ENCODE peak calls at places on chromosomes 16 and 17, in five cellular contexts. Y is A549, R is K562, D is endothelial cell of umbilical vein, X is HepG2. L is an unnamed sample. For H3K4me1, the result is how much of the 10 kb centered on the place peaks cover.

GRCh38 chr16:4944333-4945281 is 7.7 kb upstream of the PPL start:
- DNase-seq in Y (peak), R (peak), D (peak), X (peak), L (peak)

GRCh38 chr17:28612936-28613872 is 781 bp downstream of the RSKR start:
- DNase-seq in Y (peak), R (peak), D (peak), X (peak), L (peak)

GRCh38 chr17:76491271-76492184 is 9.7 kb downstream of the RHBDF2 start:
- DNase-seq in Y (no peak), R (peak), D (no peak), X (no peak), L (no peak)

GRCh38 chr16:16014329-16015224 is 65.2 kb downstream of the ABCC1 start:
- DNase-seq in Y (peak), R (no peak), D (peak), X (peak), L (no peak)

GRCh38 chr17:79746955-79747507 is 16.3 kb downstream of the ENPP7 start:
- DNase-seq in Y (no peak), R (no peak), D (no peak), X (no peak), L (peak)

GRCh38 chr16:72138064-72138572 is 33.8 kb downstream of the PMFBP1 start:
- DNase-seq in Y (no peak), R (no peak), D (no peak), X (no peak), L (no peak)

GRCh38 chr16:70756071-70756470 is 44.9 kb downstream of the VAC14 start:
- DNase-seq in Y (no peak), R (no peak), D (no peak), X (no peak), L (no peak)

GRCh38 chr17:76517638-76518038 is 16.4 kb upstream of the RHBDF2 start:
- DNase-seq in Y (no peak), R (no peak), D (no peak), X (peak), L (no peak)

GRCh38 chr16:1619976-1620375 is 7.8 kb downstream of the CRAMP1 start:
- DNase-seq in Y (no peak), R (no peak), D (no peak), X (no peak), L (no peak)

GRCh38 chr17:45905812-45906211 is 11.5 kb downstream of the MAPT start:
- DNase-seq in Y (no peak), R (no peak), D (no peak), X (no peak), L (no peak)

GRCh38 chr17:38456031-38456815 is 28.0 kb downstream of the ARHGAP23 start:
- DNase-seq in Y (peak), R (no peak), D (peak), X (no peak), L (no peak)

GRCh38 chr17:81993726-81994592 is 16.5 kb downstream of the ASPSCR1 start:
- DNase-seq in Y (no peak), R (no peak), D (no peak), X (peak), L (peak)

GRCh38 chr16:57111420-57111819 is 19.0 kb downstream of the CPNE2 start:
- DNase-seq in Y (no peak), R (no peak), D (no peak), X (no peak), L (no peak)

GRCh38 chr16:84673203-84673535 is 24.9 kb downstream of the KLHL36 start:
- DNase-seq in Y (no peak), R (no peak), D (no peak), X (no peak), L (no peak)

GRCh38 chr17:11855306-11855705 is 142.0 kb downstream of the ZNF18 start:
- DNase-seq in Y (no peak), R (no peak), D (no peak), X (no peak), L (no peak)

GRCh38 chr17:81961087-81961514 is at the start of gene NOTUM:
- DNase-seq in Y (peak), R (peak), D (no peak), X (peak), L (no peak)

GRCh38 chr16:79770244-79771064 is 169.9 kb upstream of the MAF start:
- DNase-seq in Y (peak), R (peak), D (peak), X (peak), L (peak)

GRCh38 chr17:4968166-4968915 is 724 bp upstream of the SPAG7 start:
- DNase-seq in Y (peak), R (peak), D (no peak), X (no peak), L (no peak)

GRCh38 chr16:83813818-83814653 is 6.3 kb downstream of the HSBP1 start:
- DNase-seq in Y (peak), R (no peak), D (peak), X (peak), L (no peak)

GRCh38 chr17:41535764-41536481 is 7.8 kb upstream of the KRT19 start:
- DNase-seq in Y (no peak), R (no peak), D (no peak), X (no peak), L (no peak)

GRCh38 chr16:67544329-67544841 is 15.8 kb downstream of the RIPOR1 start:
- DNase-seq in Y (no peak), R (no peak), D (no peak), X (no peak), L (no peak)

GRCh38 chr17:74796211-74796610 is 20.1 kb upstream of the NAT9 start:
- DNase-seq in Y (no peak), R (no peak), D (no peak), X (no peak), L (no peak)

GRCh38 chr17:79978545-79978852 is 57.2 kb downstream of the TBC1D16 start:
- DNase-seq in Y (no peak), R (no peak), D (peak), X (no peak), L (no peak)

GRCh38 chr16:57024894-57025680 is 35.7 kb downstream of the NLRC5 start:
- DNase-seq in Y (no peak), R (no peak), D (no peak), X (no peak), L (no peak)

GRCh38 chr16:83393196-83393981 is 414.4 kb upstream of the HSBP1 start:
- DNase-seq in Y (no peak), R (peak), D (no peak), X (no peak), L (no peak)

GRCh38 chr16:88503374-88503770 is 50.3 kb downstream of the ZFPM1 start:
- DNase-seq in Y (no peak), R (no peak), D (peak), X (no peak), L (no peak)

GRCh38 chr16:72474511-72475123 is 302.7 kb upstream of the PMFBP1 start:
- DNase-seq in Y (no peak), R (no peak), D (peak), X (peak), L (no peak)

GRCh38 chr17:36933174-36934143 is 3.8 kb upstream of the LHX1 start:
- DNase-seq in Y (no peak), R (no peak), D (no peak), X (no peak), L (no peak)

GRCh38 chr17:9266031-9266680 is 244.8 kb downstream of the NTN1 start:
- DNase-seq in Y (no peak), R (no peak), D (no peak), X (no peak), L (no peak)

GRCh38 chr17:77313831-77314230 is 173.1 kb downstream of the SEC14L1 start:
- DNase-seq in Y (no peak), R (no peak), D (no peak), X (no peak), L (no peak)

GRCh38 chr17:35284955-35285354 is 42.1 kb downstream of the SLFN5 start:
- DNase-seq in Y (no peak), R (no peak), D (no peak), X (no peak), L (no peak)

GRCh38 chr17:77615672-77616242 is 342.7 kb upstream of the TNRC6C start:
- DNase-seq in Y (no peak), R (no peak), D (no peak), X (no peak), L (no peak)

GRCh38 chr17:82985973-82986372 is 93.4 kb upstream of the METRNL start:
- DNase-seq in Y (no peak), R (no peak), D (peak), X (no peak), L (no peak)

GRCh38 chr16:20137909-20138308 is 64.2 kb upstream of the GPR139 start:
- DNase-seq in Y (no peak), R (no peak), D (no peak), X (no peak), L (no peak)

DNA sequence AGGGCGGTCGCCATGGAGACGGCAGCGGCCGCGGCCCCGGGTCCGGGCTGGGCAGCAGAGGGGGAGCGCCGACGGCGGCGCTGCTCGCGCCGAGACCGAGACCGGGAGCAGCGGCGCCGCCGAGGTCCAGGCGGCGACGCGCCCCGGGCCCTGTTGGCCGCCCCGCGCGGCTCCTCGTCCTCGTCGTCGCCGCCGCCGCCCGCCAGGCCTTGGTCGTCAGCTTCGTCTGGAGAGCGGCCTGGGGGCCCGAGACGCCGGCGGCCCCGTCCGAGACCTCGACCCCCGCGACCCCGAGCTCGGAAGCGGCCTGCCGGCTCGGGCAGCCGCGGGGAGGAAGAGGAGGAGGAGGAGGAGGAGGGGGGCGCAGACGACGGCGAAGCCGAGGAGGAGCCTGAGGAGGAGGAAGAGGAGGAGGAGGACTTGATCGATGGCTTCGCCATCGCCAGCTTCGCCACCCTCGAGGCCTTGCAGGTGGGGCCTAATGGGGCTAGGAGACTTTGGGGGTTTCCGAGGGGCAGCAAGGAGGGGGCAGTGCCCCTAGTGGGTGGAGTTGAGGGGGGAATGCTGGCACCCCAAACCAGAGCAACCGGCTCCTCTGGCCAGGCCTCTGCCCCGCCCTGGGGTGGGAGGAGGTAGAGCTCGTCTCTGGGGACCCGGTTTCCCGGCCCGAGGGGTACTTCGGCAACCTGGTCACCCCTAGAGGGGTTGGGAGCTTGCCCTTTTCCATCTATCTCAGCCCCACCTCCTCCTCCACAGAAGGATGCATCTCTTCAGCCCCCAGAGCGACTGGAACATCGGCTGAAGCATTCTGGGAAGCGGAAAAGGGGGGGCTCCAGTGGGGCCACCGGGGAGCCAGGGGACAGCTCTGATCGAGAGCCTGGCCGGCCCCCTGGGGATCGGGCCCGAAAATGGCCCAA is 1.5 kb downstream of the FBRS start:
- DNase-seq in Y (no peak), R (peak), D (peak), X (no peak), L (no peak)
- H3K4me1 ChIP-seq in Y (under half), R (half or more), D (under half), X (under half), L (under half)

GRCh38 chr17:72876413-72876812 is 216.1 kb downstream of the SLC39A11 start:
- DNase-seq in Y (no peak), R (no peak), D (no peak), X (no peak), L (no peak)

GRCh38 chr17:72865954-72866353 is 226.5 kb downstream of the SLC39A11 start:
- DNase-seq in Y (no peak), R (no peak), D (no peak), X (no peak), L (no peak)

GRCh38 chr17:72870437-72870985 is 222.0 kb downstream of the SLC39A11 start:
- DNase-seq in Y (no peak), R (no peak), D (no peak), X (no peak), L (no peak)
- TF ChIP-seq JUN in Y (no peak), R (no peak), D (no peak), X (no peak), L (no peak)

GRCh38 chr16:49854227-49855203 is 1.4 kb downstream of the ZNF423 start:
- DNase-seq in Y (peak), R (no peak), D (peak), X (no peak), L (no peak)
- H3K4me1 ChIP-seq in Y (under half), R (under half), D (under half), X (under half), L (under half)

DNA sequence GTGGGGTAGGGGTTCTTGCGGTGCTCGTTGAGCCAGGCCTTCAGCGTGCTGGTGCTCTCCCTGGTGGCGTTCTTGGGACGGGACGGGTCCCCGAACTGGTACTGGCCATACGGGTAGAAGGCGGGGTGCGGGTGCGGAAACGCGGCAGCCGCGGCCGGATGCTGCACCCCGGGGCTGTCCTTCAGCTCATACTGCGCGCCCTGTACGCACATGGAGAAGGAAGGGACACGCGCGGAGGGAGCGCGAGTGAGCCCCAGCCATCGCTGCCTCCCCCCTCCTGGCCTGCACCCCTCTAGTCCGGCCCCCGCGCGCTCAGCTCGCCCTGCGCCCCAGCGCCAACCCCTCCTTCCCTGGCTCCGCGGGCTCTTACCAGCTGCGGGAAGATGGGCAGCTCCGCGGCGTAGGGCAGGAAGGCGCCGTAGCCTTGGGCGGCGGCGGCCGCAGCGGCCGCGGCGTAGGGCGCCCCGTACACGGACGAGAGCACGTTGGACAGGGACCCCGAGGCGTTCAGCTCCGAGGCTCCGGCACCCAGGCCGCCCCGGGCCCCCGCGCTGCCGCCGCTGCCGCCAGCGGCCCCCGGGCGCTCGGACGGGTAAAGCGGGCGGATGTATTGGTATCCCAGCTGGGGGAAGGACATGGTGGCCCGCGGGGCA is 1.0 kb downstream of the IRX3 start:
- DNase-seq in Y (no peak), R (no peak), D (no peak), X (peak), L (no peak)
- TF ChIP-seq JUN in Y (no peak), R (no peak), D (no peak), X (no peak), L (no peak)

DNA sequence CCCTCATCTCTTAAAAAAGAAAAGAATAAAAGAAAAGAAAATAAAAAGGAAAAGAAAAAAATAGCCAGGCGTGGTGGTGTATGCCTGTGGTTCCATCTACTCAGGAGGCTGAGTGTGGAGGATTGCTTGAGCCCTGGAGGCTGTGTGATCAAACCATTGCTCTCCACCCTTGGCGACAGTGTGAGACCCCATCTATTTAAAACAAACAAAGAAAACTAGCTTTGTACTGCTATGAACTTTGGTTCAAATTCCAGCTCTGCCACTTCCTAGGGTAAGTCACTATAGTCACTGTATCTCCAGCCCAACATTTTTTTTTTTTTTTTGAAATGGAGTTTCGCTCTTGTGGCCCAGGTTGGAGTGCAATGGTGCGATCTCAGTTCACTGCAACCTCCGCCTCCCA is 4.2 kb downstream of the CTF1 start:
- DNase-seq in Y (no peak), R (no peak), D (no peak), X (peak), L (no peak)
- H3K4me1 ChIP-seq in Y (under half), R (under half), D (under half), X (half or more), L (under half)

GRCh38 chr16:31873556-31874353 is at the start of gene ZNF267:
- DNase-seq in Y (peak), R (peak), D (peak), X (peak), L (peak)
- TF ChIP-seq JUN in Y (peak), R (no peak), D (no peak), X (no peak), L (no peak)

GRCh38 chr17:59428896-59429460 is 97.5 kb downstream of the YPEL2 start:
- DNase-seq in Y (no peak), R (no peak), D (no peak), X (no peak), L (no peak)
- H3K4me1 ChIP-seq in Y (under half), R (under half), D (half or more), X (half or more), L (under half)